ENCODE peak calls at places on chromosomes 12 and 14, in seven cellular contexts. W, I, P, C, S, D and L are unnamed samples.

GRCh38 chr12:54393743-54394142 is 9.2 kb upstream of the ZNF385A start:
- DNase-seq in W (no peak), P (no peak), S (no peak), C (no peak), D (no peak), I (no peak), L (no peak)

GRCh38 chr12:116525418-116526001 is 33.7 kb upstream of the MAP1LC3B2 start:
- DNase-seq in C (peak), W (no peak), I (no peak), D (peak), P (peak), S (peak), L (no peak)

GRCh38 chr14:101972126-101972785 is 7.9 kb downstream of the DYNC1H1 start:
- DNase-seq in I (no peak), W (no peak), P (peak), S (peak), C (peak), D (peak), L (no peak)

GRCh38 chr12:90246673-90247072 is 538.0 kb upstream of the ATP2B1 start:
- DNase-seq in C (no peak), W (no peak), S (no peak), I (no peak), P (no peak), D (no peak), L (no peak)

GRCh38 chr12:84910549-84911241 is 1.9 kb downstream of the SLC6A15 start:
- DNase-seq in S (no peak), P (no peak), D (no peak), I (no peak), C (no peak), W (no peak), L (no peak)

GRCh38 chr12:131094831-131095805 is 141.4 kb downstream of the ADGRD1 start:
- DNase-seq in C (no peak), D (no peak), P (no peak), S (peak), W (no peak), I (no peak), L (no peak)

GRCh38 chr12:54394281-54394719 is 9.8 kb upstream of the ZNF385A start:
- DNase-seq in W (no peak), I (no peak), P (no peak), C (peak), D (peak), S (no peak), L (no peak)

GRCh38 chr14:103281496-103282231 is 52.4 kb upstream of the EIF5 start:
- DNase-seq in P (peak), S (peak), I (no peak), D (peak), W (no peak), C (peak), L (no peak)

GRCh38 chr14:95498622-95499353 is 17.7 kb downstream of the SYNE3 start:
- DNase-seq in D (peak), I (no peak), P (no peak), C (peak), S (no peak), W (no peak), L (no peak)

GRCh38 chr12:18923721-18924120 is 185.8 kb downstream of the CAPZA3 start:
- DNase-seq in I (no peak), S (no peak), D (no peak), P (no peak), W (no peak), C (no peak), L (no peak)

GRCh38 chr12:104049278-104050257 is at the start of gene GLT8D2:
- DNase-seq in W (no peak), D (no peak), I (no peak), S (peak), P (peak), C (peak), L (no peak)

GRCh38 chr14:77088645-77089044 is 9.4 kb upstream of the CIPC start:
- DNase-seq in P (no peak), D (no peak), W (no peak), C (no peak), I (no peak), S (no peak), L (no peak)

GRCh38 chr12:45914090-45914489 is 76.3 kb downstream of the SCAF11 start:
- DNase-seq in D (no peak), W (no peak), P (peak), S (no peak), I (no peak), C (peak), L (no peak)

GRCh38 chr14:35814371-35815005 is 5.4 kb upstream of the RALGAPA1 start:
- DNase-seq in I (peak), W (peak), D (peak), S (no peak), P (no peak), C (peak), L (peak)

GRCh38 chr12:118330421-118331018 is 42.2 kb downstream of the TAOK3 start:
- DNase-seq in S (no peak), D (no peak), C (peak), I (peak), W (no peak), P (no peak), L (no peak)

GRCh38 chr12:67352682-67353081 is 83.5 kb downstream of the CAND1 start:
- DNase-seq in W (no peak), C (peak), S (no peak), I (no peak), D (no peak), P (no peak), L (no peak)

GRCh38 chr14:37027188-37027824 is 145.1 kb downstream of the SLC25A21 start:
- DNase-seq in S (no peak), C (no peak), W (no peak), P (peak), D (no peak), I (no peak), L (no peak)

GRCh38 chr14:33568935-33569579 is 381.8 kb downstream of the EGLN3 start:
- DNase-seq in C (no peak), D (no peak), P (no peak), S (no peak), I (no peak), W (no peak), L (no peak)

GRCh38 chr14:103072595-103073366 is 11.2 kb upstream of the LBHD2 start:
- DNase-seq in D (no peak), P (no peak), C (no peak), I (no peak), W (no peak), S (no peak), L (no peak)

GRCh38 chr14:21056520-21057163 is 980 bp upstream of the RNASE8 start:
- DNase-seq in W (no peak), P (no peak), I (no peak), S (no peak), D (no peak), C (no peak), L (no peak)

GRCh38 chr12:112314981-112315380 is 67.2 kb downstream of the HECTD4 start:
- DNase-seq in C (peak), S (no peak), I (no peak), P (no peak), D (no peak), W (no peak), L (no peak)